ENCODE peak calls at places on chromosomes 3 and 15, in five cellular contexts. One of them, this sample, is unnamed.

GRCh38 chr15:98800437-98801233 is 152.3 kb downstream of the IGF1R start:
- DNase-seq in Calu3: peak
- DNase-seq in D721Med: no peak
- DNase-seq in HCEC 1CT: peak
- DNase-seq in AG20443: peak
- DNase-seq in this sample: peak

GRCh38 chr15:98428253-98428989 is 219.9 kb upstream of the IGF1R start:
- DNase-seq in HCEC 1CT: peak
- DNase-seq in Calu3: peak
- DNase-seq in AG20443: peak
- DNase-seq in D721Med: peak
- DNase-seq in this sample: peak

GRCh38 chr3:102646557-102646956 is 211.7 kb downstream of the ZPLD1 start:
- DNase-seq in D721Med: no peak
- DNase-seq in AG20443: no peak
- DNase-seq in Calu3: no peak
- DNase-seq in HCEC 1CT: no peak
- DNase-seq in this sample: no peak

GRCh38 chr3:5503136-5503535 is 315.6 kb downstream of the EDEM1 start:
- DNase-seq in Calu3: no peak
- DNase-seq in HCEC 1CT: no peak
- DNase-seq in AG20443: no peak
- DNase-seq in D721Med: no peak
- DNase-seq in this sample: no peak

GRCh38 chr3:10437272-10437994 is 68.0 kb downstream of the ATP2B2 start:
- DNase-seq in Calu3: no peak
- DNase-seq in HCEC 1CT: peak
- DNase-seq in AG20443: peak
- DNase-seq in D721Med: no peak
- DNase-seq in this sample: no peak

GRCh38 chr3:137172703-137173102 is 214.9 kb downstream of the IL20RB start:
- DNase-seq in D721Med: no peak
- DNase-seq in HCEC 1CT: no peak
- DNase-seq in Calu3: no peak
- DNase-seq in AG20443: no peak
- DNase-seq in this sample: no peak

GRCh38 chr3:138051946-138052802 is 42.2 kb downstream of the CLDN18 start:
- DNase-seq in AG20443: peak
- DNase-seq in Calu3: peak
- DNase-seq in D721Med: no peak
- DNase-seq in HCEC 1CT: peak
- DNase-seq in this sample: no peak

GRCh38 chr3:48433472-48434118 is 3.7 kb upstream of the PLXNB1 start:
- DNase-seq in AG20443: peak
- DNase-seq in HCEC 1CT: peak
- DNase-seq in Calu3: peak
- DNase-seq in D721Med: peak
- DNase-seq in this sample: no peak

GRCh38 chr15:96331942-96332853 is 1.7 kb downstream of the NR2F2 start:
- DNase-seq in AG20443: no peak
- DNase-seq in HCEC 1CT: peak
- DNase-seq in D721Med: no peak
- DNase-seq in Calu3: peak
- DNase-seq in this sample: no peak

GRCh38 chr15:77527164-77527778 is 105.4 kb downstream of the LINGO1 start:
- DNase-seq in HCEC 1CT: no peak
- DNase-seq in Calu3: peak
- DNase-seq in AG20443: peak
- DNase-seq in D721Med: no peak
- DNase-seq in this sample: no peak

GRCh38 chr3:8239718-8240698 is 261.6 kb upstream of the LMCD1 start:
- DNase-seq in HCEC 1CT: peak
- DNase-seq in D721Med: no peak
- DNase-seq in AG20443: peak
- DNase-seq in Calu3: peak
- DNase-seq in this sample: peak

This sample was measured in frontal cortex.